ENCODE peak calls at places on chromosomes 12 and 14, in ten cellular contexts. C is Peyer's patch, A is tibial nerve, S is A549, I is SJSA1, X is esophagus squamous epithelium, D is PC-9, Q is esophagus muscularis mucosa, L is tibial artery, J is RWPE2. U is an unnamed sample.

GRCh38 chr12:88932457-88932856 is 352.2 kb upstream of the KITLG start:
- DNase-seq in A (no peak), S (no peak), L (no peak), X (no peak), J (no peak), Q (no peak), C (no peak), D (no peak), I (no peak), U (no peak)

GRCh38 chr14:59849371-59850130 is 21.0 kb downstream of the RTN1 start:
- DNase-seq in L (no peak), S (no peak), X (no peak), I (no peak), C (no peak), A (no peak), Q (no peak), D (no peak), J (no peak), U (no peak)

GRCh38 chr12:78584695-78585094 is 279.9 kb upstream of the SYT1 start:
- DNase-seq in C (no peak), L (no peak), I (no peak), J (no peak), S (no peak), X (no peak), D (no peak), A (no peak), Q (no peak), U (no peak)

GRCh38 chr14:74804219-74804825 is 41.2 kb downstream of the YLPM1 start:
- DNase-seq in D (peak; percentile 65), A (no peak), J (no peak), S (peak; percentile 10), I (no peak), X (no peak), Q (no peak), C (no peak), L (no peak), U (no peak)

GRCh38 chr14:61420326-61420725 is 98.9 kb downstream of the PRKCH start:
- DNase-seq in A (no peak), I (peak; percentile 52), C (no peak), X (no peak), Q (peak; percentile 75), L (no peak), D (peak; percentile 55), S (no peak), J (peak; percentile 79), U (no peak)

GRCh38 chr12:65152012-65152411 is 17.4 kb upstream of the LEMD3 start:
- DNase-seq in I (no peak), S (no peak), C (no peak), J (no peak), X (no peak), D (no peak), L (no peak), Q (no peak), A (no peak), U (no peak)

GRCh38 chr14:95235351-95235750 is 78.0 kb upstream of the DICER1 start:
- DNase-seq in Q (no peak), I (peak; percentile 65), L (no peak), D (no peak), J (no peak), A (no peak), S (no peak), X (no peak), C (no peak), U (no peak)

GRCh38 chr14:78758333-78758732 is 588.2 kb downstream of the NRXN3 start:
- DNase-seq in A (no peak), D (no peak), I (no peak), J (no peak), C (no peak), X (no peak), L (no peak), Q (no peak), S (peak; percentile 14), U (no peak)

GRCh38 chr12:129325566-129325965 is 472.3 kb downstream of the GLT1D1 start:
- DNase-seq in X (no peak), J (no peak), S (no peak), L (no peak), Q (no peak), C (no peak), D (no peak), I (no peak), A (no peak), U (no peak)

GRCh38 chr12:68319988-68320623 is 12.1 kb downstream of the MDM1 start:
- DNase-seq in L (peak; percentile 23), J (no peak), A (no peak), Q (no peak), S (no peak), I (no peak), C (no peak), D (no peak), X (no peak), U (peak; percentile 62)

GRCh38 chr12:20476551-20476950 is 108.2 kb downstream of the PDE3A start:
- DNase-seq in I (no peak), L (no peak), J (no peak), D (no peak), S (no peak), C (no peak), X (no peak), Q (no peak), A (no peak), U (no peak)

GRCh38 chr12:20475542-20475941 is 107.2 kb downstream of the PDE3A start:
- DNase-seq in I (no peak), C (no peak), D (no peak), L (no peak), S (no peak), J (no peak), X (no peak), A (no peak), Q (no peak), U (no peak)

GRCh38 chr12:20474443-20474842 is 106.1 kb downstream of the PDE3A start:
- DNase-seq in D (no peak), I (no peak), Q (no peak), X (no peak), C (no peak), S (no peak), L (no peak), A (no peak), J (no peak), U (no peak)

GRCh38 chr12:20472089-20472488 is 103.8 kb downstream of the PDE3A start:
- DNase-seq in C (no peak), S (no peak), D (no peak), J (no peak), A (no peak), Q (no peak), I (no peak), X (no peak), L (no peak), U (no peak)

GRCh38 chr12:20473133-20473532 is 104.8 kb downstream of the PDE3A start:
- DNase-seq in C (no peak), I (no peak), J (no peak), L (no peak), S (no peak), X (no peak), D (no peak), A (no peak), Q (no peak), U (no peak)
- H3K4me1 ChIP-seq in C (no peaks in the 10 kb centered on the region), I (no peaks in the 10 kb centered on the region), J (no peaks in the 10 kb centered on the region), L (peaks cover 99% of the 10 kb centered on the region), S (peaks cover 10% of the 10 kb centered on the region), X (no peaks in the 10 kb centered on the region), D (no peaks in the 10 kb centered on the region), A (peaks cover 3% of the 10 kb centered on the region), Q (peaks cover 27% of the 10 kb centered on the region), U (no peaks in the 10 kb centered on the region)

GRCh38 chr12:26976687-26977086 is 37.5 kb downstream of the TM7SF3 start:
- DNase-seq in S (no peak), L (peak; percentile 33), J (no peak), D (no peak), X (no peak), A (no peak), Q (no peak), I (no peak), C (no peak), U (no peak)
- H3K4me1 ChIP-seq in S (no peaks in the 10 kb centered on the region), L (no peaks in the 10 kb centered on the region), J (no peaks in the 10 kb centered on the region), D (no peaks in the 10 kb centered on the region), X (no peaks in the 10 kb centered on the region), A (no peaks in the 10 kb centered on the region), Q (peaks cover 3% of the 10 kb centered on the region), I (no peaks in the 10 kb centered on the region), C (no peaks in the 10 kb centered on the region), U (no peaks in the 10 kb centered on the region)

GRCh38 chr14:71591929-71592328 is 340.3 kb upstream of the RGS6 start:
- DNase-seq in D (no peak), I (no peak), A (no peak), L (no peak), C (no peak), Q (no peak), X (no peak), S (no peak), J (no peak), U (no peak)

GRCh38 chr14:71590131-71590530 is 342.1 kb upstream of the RGS6 start:
- DNase-seq in Q (no peak), C (no peak), A (no peak), J (no peak), S (no peak), I (no peak), L (no peak), X (no peak), D (no peak), U (no peak)

GRCh38 chr14:71588576-71589215 is 343.5 kb upstream of the RGS6 start:
- DNase-seq in L (no peak), D (no peak), Q (no peak), I (no peak), A (no peak), C (no peak), J (no peak), X (no peak), S (no peak), U (no peak)

GRCh38 chr14:71586131-71586893 is 345.9 kb upstream of the RGS6 start:
- DNase-seq in J (no peak), L (peak; percentile 39), Q (no peak), S (no peak), C (no peak), D (no peak), X (no peak), I (no peak), A (no peak), U (peak; percentile 25)

GRCh38 chr14:71588028-71588427 is 344.2 kb upstream of the RGS6 start:
- DNase-seq in A (no peak), D (no peak), X (no peak), C (no peak), J (no peak), L (no peak), S (no peak), Q (no peak), I (no peak), U (no peak)
- H3K4me1 ChIP-seq in A (peaks cover 23% of the 10 kb centered on the region), D (peaks cover 10% of the 10 kb centered on the region), X (no peaks in the 10 kb centered on the region), C (no peaks in the 10 kb centered on the region), J (peaks cover 14% of the 10 kb centered on the region), L (peaks cover 76% of the 10 kb centered on the region), S (peaks cover 2% of the 10 kb centered on the region), Q (peaks cover 14% of the 10 kb centered on the region), I (peaks cover 65% of the 10 kb centered on the region), U (no peaks in the 10 kb centered on the region)

GRCh38 chr14:99573436-99574098 is 30.4 kb downstream of the CCDC85C start:
- DNase-seq in D (no peak), Q (no peak), X (no peak), I (no peak), S (no peak), A (no peak), L (no peak), C (no peak), J (no peak), U (no peak)
- H3K4me1 ChIP-seq in D (peaks cover 44% of the 10 kb centered on the region), Q (peaks cover 98% of the 10 kb centered on the region), X (peaks cover 58% of the 10 kb centered on the region), I (peaks cover 91% of the 10 kb centered on the region), S (peaks cover 100% of the 10 kb centered on the region), A (peaks cover 7% of the 10 kb centered on the region), L (peaks cover 44% of the 10 kb centered on the region), C (peaks cover 99% of the 10 kb centered on the region), J (peaks cover 71% of the 10 kb centered on the region), U (peaks cover 63% of the 10 kb centered on the region)

DNA sequence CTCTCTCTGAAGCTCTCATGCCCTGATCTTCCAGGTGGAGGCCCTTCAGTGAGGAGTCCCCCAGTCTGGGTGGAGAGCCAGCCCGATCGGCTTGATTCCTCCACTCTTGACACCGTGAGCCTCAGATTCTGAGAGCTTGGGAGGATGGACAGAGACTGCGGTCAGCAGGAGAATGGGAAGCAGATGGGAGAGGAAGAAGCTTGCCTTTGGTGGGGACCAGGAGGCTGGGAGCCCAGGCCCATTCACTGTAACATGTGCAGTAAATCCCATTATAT is 219.3 kb upstream of the RTL1 start:
- DNase-seq in D (no peak), L (no peak), A (no peak), X (no peak), I (peak; percentile 22), J (no peak), S (no peak), Q (no peak), C (no peak), U (no peak)
- H3K4me1 ChIP-seq in D (no peaks in the 10 kb centered on the region), L (no peaks in the 10 kb centered on the region), A (peaks cover 4% of the 10 kb centered on the region), X (no peaks in the 10 kb centered on the region), I (no peaks in the 10 kb centered on the region), J (no peaks in the 10 kb centered on the region), S (no peaks in the 10 kb centered on the region), Q (no peaks in the 10 kb centered on the region), C (no peaks in the 10 kb centered on the region), U (peaks cover 7% of the 10 kb centered on the region)